ENCODE peak calls at places on chromosomes 6 and 20, in eight cellular contexts. One of them, this sample, is unnamed. For H3K4me1, the result is how much of the 10 kb centered on the place peaks cover.

GRCh38 chr20:59708326-59708725 is 104.0 kb downstream of the PHACTR3 start:
- DNase-seq in colonic mucosa: no peak
- DNase-seq in GM23248: no peak
- DNase-seq in CD8-positive, alpha-beta memory T cell: no peak
- DNase-seq in tibial nerve: no peak
- DNase-seq in aorta: no peak
- DNase-seq in endodermal cell: no peak
- DNase-seq in mammary epithelial cell: no peak
- DNase-seq in this sample: no peak

GRCh38 chr6:3906191-3907019 is 57.2 kb downstream of the FAM50B start:
- DNase-seq in aorta: no peak
- DNase-seq in endodermal cell: no peak
- DNase-seq in GM23248: no peak
- DNase-seq in mammary epithelial cell: no peak
- DNase-seq in tibial nerve: no peak
- DNase-seq in colonic mucosa: no peak
- DNase-seq in CD8-positive, alpha-beta memory T cell: no peak
- DNase-seq in this sample: peak

GRCh38 chr20:38135641-38136420 is 29.2 kb downstream of the TGM2 start:
- DNase-seq in endodermal cell: no peak
- DNase-seq in tibial nerve: no peak
- DNase-seq in GM23248: no peak
- DNase-seq in mammary epithelial cell: no peak
- DNase-seq in aorta: peak
- DNase-seq in CD8-positive, alpha-beta memory T cell: no peak
- DNase-seq in colonic mucosa: no peak
- DNase-seq in this sample: no peak

GRCh38 chr6:95095271-95095670 is 482.1 kb upstream of the MANEA start:
- DNase-seq in colonic mucosa: no peak
- DNase-seq in mammary epithelial cell: peak
- DNase-seq in GM23248: peak
- DNase-seq in aorta: no peak
- DNase-seq in endodermal cell: no peak
- DNase-seq in CD8-positive, alpha-beta memory T cell: no peak
- DNase-seq in tibial nerve: no peak
- DNase-seq in this sample: no peak

GRCh38 chr20:57912227-57912582 is 202.4 kb upstream of the PMEPA1 start:
- DNase-seq in GM23248: no peak
- DNase-seq in tibial nerve: no peak
- DNase-seq in CD8-positive, alpha-beta memory T cell: no peak
- DNase-seq in colonic mucosa: no peak
- DNase-seq in mammary epithelial cell: no peak
- DNase-seq in endodermal cell: no peak
- DNase-seq in aorta: no peak
- DNase-seq in this sample: no peak

GRCh38 chr20:58906111-58906510 is 53.6 kb downstream of the GNAS start:
- DNase-seq in GM23248: no peak
- DNase-seq in CD8-positive, alpha-beta memory T cell: no peak
- DNase-seq in endodermal cell: no peak
- DNase-seq in aorta: no peak
- DNase-seq in mammary epithelial cell: no peak
- DNase-seq in colonic mucosa: no peak
- DNase-seq in tibial nerve: no peak
- DNase-seq in this sample: no peak

GRCh38 chr6:9252784-9253183 is 817.4 kb upstream of the SLC35B3 start:
- DNase-seq in mammary epithelial cell: no peak
- DNase-seq in CD8-positive, alpha-beta memory T cell: no peak
- DNase-seq in colonic mucosa: no peak
- DNase-seq in tibial nerve: no peak
- DNase-seq in endodermal cell: peak
- DNase-seq in GM23248: no peak
- DNase-seq in aorta: no peak
- DNase-seq in this sample: no peak

GRCh38 chr6:169933251-169933821 is 181.9 kb downstream of the ERMARD start:
- DNase-seq in aorta: no peak
- DNase-seq in tibial nerve: no peak
- DNase-seq in colonic mucosa: peak
- DNase-seq in endodermal cell: peak
- DNase-seq in mammary epithelial cell: no peak
- DNase-seq in CD8-positive, alpha-beta memory T cell: no peak
- DNase-seq in GM23248: no peak
- DNase-seq in this sample: no peak

GRCh38 chr6:150898390-150899170 is 33.1 kb downstream of the MTHFD1L start:
- DNase-seq in aorta: no peak
- DNase-seq in mammary epithelial cell: no peak
- DNase-seq in endodermal cell: no peak
- DNase-seq in colonic mucosa: no peak
- DNase-seq in CD8-positive, alpha-beta memory T cell: no peak
- DNase-seq in tibial nerve: no peak
- DNase-seq in GM23248: peak
- DNase-seq in this sample: no peak

GRCh38 chr6:14706378-14706929 is 539.4 kb upstream of the JARID2 start:
- DNase-seq in tibial nerve: no peak
- DNase-seq in aorta: peak
- DNase-seq in GM23248: peak
- DNase-seq in mammary epithelial cell: peak
- DNase-seq in endodermal cell: no peak
- DNase-seq in CD8-positive, alpha-beta memory T cell: no peak
- DNase-seq in colonic mucosa: no peak
- DNase-seq in this sample: peak

GRCh38 chr20:11401988-11402387 is 515.7 kb upstream of the BTBD3 start:
- DNase-seq in aorta: no peak
- DNase-seq in tibial nerve: no peak
- DNase-seq in endodermal cell: no peak
- DNase-seq in mammary epithelial cell: no peak
- DNase-seq in colonic mucosa: no peak
- DNase-seq in GM23248: no peak
- DNase-seq in CD8-positive, alpha-beta memory T cell: no peak
- DNase-seq in this sample: no peak

GRCh38 chr20:38799248-38799647 is 6.2 kb upstream of the PPP1R16B start:
- DNase-seq in CD8-positive, alpha-beta memory T cell: no peak
- DNase-seq in endodermal cell: no peak
- DNase-seq in tibial nerve: no peak
- DNase-seq in mammary epithelial cell: no peak
- DNase-seq in colonic mucosa: no peak
- DNase-seq in GM23248: no peak
- DNase-seq in aorta: no peak
- DNase-seq in this sample: no peak

GRCh38 chr6:145086197-145086596 is 649.1 kb downstream of the EPM2A start:
- DNase-seq in CD8-positive, alpha-beta memory T cell: no peak
- DNase-seq in GM23248: peak
- DNase-seq in aorta: no peak
- DNase-seq in tibial nerve: no peak
- DNase-seq in mammary epithelial cell: peak
- DNase-seq in endodermal cell: peak
- DNase-seq in colonic mucosa: no peak
- DNase-seq in this sample: no peak

GRCh38 chr6:107066697-107067659 is 39.0 kb downstream of the MTRES1 start:
- DNase-seq in endodermal cell: peak
- DNase-seq in colonic mucosa: no peak
- DNase-seq in GM23248: peak
- DNase-seq in CD8-positive, alpha-beta memory T cell: no peak
- DNase-seq in tibial nerve: no peak
- DNase-seq in mammary epithelial cell: no peak
- DNase-seq in aorta: no peak
- DNase-seq in this sample: no peak

DNA sequence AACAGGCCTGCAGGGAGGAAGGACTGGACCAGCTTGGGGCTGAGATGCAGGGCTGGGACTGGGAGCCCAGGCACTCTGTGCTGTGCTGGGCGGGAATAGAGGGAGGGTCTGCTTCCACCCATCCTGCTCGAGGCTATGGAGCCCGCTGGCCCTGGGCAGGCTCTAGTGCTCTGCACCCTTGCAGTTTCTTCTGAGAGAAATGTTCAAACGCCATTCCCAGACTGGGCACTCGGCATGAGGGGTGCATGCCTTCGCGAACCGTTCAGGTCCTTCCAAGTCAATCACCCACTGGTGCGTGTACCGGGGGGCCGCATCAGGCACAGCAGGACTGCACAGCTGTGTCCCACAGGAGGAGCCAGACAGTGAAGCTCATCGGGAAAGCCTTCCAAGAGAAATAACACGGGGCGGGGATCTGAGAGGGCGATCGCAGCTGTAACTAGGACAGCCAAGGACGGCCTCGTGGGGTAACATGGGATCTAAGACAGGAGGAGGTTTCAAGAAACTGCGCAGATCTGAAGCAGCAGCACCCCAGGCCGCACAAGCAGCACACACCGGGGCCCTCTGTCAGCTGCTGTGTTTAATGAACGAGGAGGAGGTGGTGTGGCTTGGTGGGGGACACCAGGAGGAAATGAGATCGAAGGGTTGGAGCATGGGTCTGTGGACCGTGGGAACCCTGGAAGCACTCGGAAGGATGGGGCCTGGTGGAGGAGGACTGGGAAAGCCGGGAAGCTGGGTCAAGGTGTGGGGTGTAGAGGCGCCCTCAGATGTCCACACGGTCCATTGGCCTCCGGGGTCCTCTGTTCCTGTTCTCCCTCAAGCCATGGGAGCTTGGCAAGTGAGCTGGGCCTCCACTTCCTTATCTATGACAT is 26.1 kb upstream of the PYGB start:
- DNase-seq in aorta: no peak
- DNase-seq in colonic mucosa: no peak
- DNase-seq in mammary epithelial cell: no peak
- DNase-seq in tibial nerve: peak
- DNase-seq in GM23248: no peak
- DNase-seq in CD8-positive, alpha-beta memory T cell: no peak
- DNase-seq in endodermal cell: peak
- DNase-seq in this sample: peak
- H3K27ac ChIP-seq in aorta: no peak
- H3K27ac ChIP-seq in colonic mucosa: no peak
- H3K27ac ChIP-seq in mammary epithelial cell: peak
- H3K27ac ChIP-seq in tibial nerve: peak
- H3K27ac ChIP-seq in GM23248: no peak
- H3K27ac ChIP-seq in CD8-positive, alpha-beta memory T cell: no peak
- H3K27ac ChIP-seq in endodermal cell: no peak
- H3K27ac ChIP-seq in this sample: peak

GRCh38 chr6:81772741-81773140 is 20.3 kb upstream of the TENT5A start:
- DNase-seq in mammary epithelial cell: peak
- DNase-seq in aorta: no peak
- DNase-seq in endodermal cell: no peak
- DNase-seq in tibial nerve: no peak
- DNase-seq in colonic mucosa: no peak
- DNase-seq in GM23248: peak
- DNase-seq in CD8-positive, alpha-beta memory T cell: no peak
- DNase-seq in this sample: no peak
- H3K4me1 ChIP-seq in mammary epithelial cell: under half
- H3K4me1 ChIP-seq in aorta: under half
- H3K4me1 ChIP-seq in endodermal cell: under half
- H3K4me1 ChIP-seq in tibial nerve: under half
- H3K4me1 ChIP-seq in colonic mucosa: under half
- H3K4me1 ChIP-seq in GM23248: under half
- H3K4me1 ChIP-seq in CD8-positive, alpha-beta memory T cell: under half
- H3K4me1 ChIP-seq in this sample: under half

DNA sequence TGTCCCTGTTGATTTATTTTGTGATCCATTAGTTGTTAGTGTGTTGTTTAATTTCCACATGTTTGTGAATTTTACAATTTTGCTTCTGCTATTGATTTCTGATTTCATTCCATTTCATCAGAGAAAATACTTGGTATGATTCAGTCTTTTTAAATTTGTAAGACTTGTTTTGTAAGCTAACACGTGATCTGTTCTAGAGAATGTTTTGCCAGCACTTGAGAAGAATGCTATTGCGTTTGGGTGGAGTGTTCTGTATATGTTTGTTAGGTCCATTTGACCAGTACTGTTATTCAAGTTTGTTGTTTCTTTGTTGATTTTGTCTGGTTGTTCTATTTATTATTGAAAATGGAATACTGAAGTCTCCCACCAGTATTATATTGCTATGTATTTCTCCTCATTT is 53.9 kb downstream of the KIZ start:
- DNase-seq in mammary epithelial cell: no peak
- DNase-seq in GM23248: peak
- DNase-seq in colonic mucosa: no peak
- DNase-seq in tibial nerve: no peak
- DNase-seq in aorta: no peak
- DNase-seq in endodermal cell: no peak
- DNase-seq in CD8-positive, alpha-beta memory T cell: no peak
- DNase-seq in this sample: no peak
- H3K27ac ChIP-seq in mammary epithelial cell: no peak
- H3K27ac ChIP-seq in GM23248: peak
- H3K27ac ChIP-seq in colonic mucosa: no peak
- H3K27ac ChIP-seq in tibial nerve: no peak
- H3K27ac ChIP-seq in aorta: no peak
- H3K27ac ChIP-seq in endodermal cell: no peak
- H3K27ac ChIP-seq in CD8-positive, alpha-beta memory T cell: no peak
- H3K27ac ChIP-seq in this sample: no peak

GRCh38 chr20:49629606-49630005 is 61.7 kb upstream of the PTGIS start:
- DNase-seq in colonic mucosa: no peak
- DNase-seq in aorta: no peak
- DNase-seq in CD8-positive, alpha-beta memory T cell: no peak
- DNase-seq in tibial nerve: no peak
- DNase-seq in mammary epithelial cell: no peak
- DNase-seq in GM23248: no peak
- DNase-seq in endodermal cell: no peak
- DNase-seq in this sample: no peak

GRCh38 chr20:49631856-49632418 is 64.0 kb upstream of the PTGIS start:
- DNase-seq in GM23248: no peak
- DNase-seq in CD8-positive, alpha-beta memory T cell: no peak
- DNase-seq in endodermal cell: no peak
- DNase-seq in tibial nerve: no peak
- DNase-seq in colonic mucosa: no peak
- DNase-seq in mammary epithelial cell: no peak
- DNase-seq in aorta: no peak
- DNase-seq in this sample: no peak

GRCh38 chr20:49630396-49630951 is 62.5 kb upstream of the PTGIS start:
- DNase-seq in endodermal cell: peak
- DNase-seq in CD8-positive, alpha-beta memory T cell: no peak
- DNase-seq in colonic mucosa: no peak
- DNase-seq in GM23248: no peak
- DNase-seq in tibial nerve: no peak
- DNase-seq in mammary epithelial cell: no peak
- DNase-seq in aorta: no peak
- DNase-seq in this sample: no peak

GRCh38 chr20:49633023-49633422 is 65.1 kb upstream of the PTGIS start:
- DNase-seq in GM23248: no peak
- DNase-seq in colonic mucosa: no peak
- DNase-seq in CD8-positive, alpha-beta memory T cell: no peak
- DNase-seq in tibial nerve: no peak
- DNase-seq in mammary epithelial cell: no peak
- DNase-seq in endodermal cell: no peak
- DNase-seq in aorta: no peak
- DNase-seq in this sample: no peak

DNA sequence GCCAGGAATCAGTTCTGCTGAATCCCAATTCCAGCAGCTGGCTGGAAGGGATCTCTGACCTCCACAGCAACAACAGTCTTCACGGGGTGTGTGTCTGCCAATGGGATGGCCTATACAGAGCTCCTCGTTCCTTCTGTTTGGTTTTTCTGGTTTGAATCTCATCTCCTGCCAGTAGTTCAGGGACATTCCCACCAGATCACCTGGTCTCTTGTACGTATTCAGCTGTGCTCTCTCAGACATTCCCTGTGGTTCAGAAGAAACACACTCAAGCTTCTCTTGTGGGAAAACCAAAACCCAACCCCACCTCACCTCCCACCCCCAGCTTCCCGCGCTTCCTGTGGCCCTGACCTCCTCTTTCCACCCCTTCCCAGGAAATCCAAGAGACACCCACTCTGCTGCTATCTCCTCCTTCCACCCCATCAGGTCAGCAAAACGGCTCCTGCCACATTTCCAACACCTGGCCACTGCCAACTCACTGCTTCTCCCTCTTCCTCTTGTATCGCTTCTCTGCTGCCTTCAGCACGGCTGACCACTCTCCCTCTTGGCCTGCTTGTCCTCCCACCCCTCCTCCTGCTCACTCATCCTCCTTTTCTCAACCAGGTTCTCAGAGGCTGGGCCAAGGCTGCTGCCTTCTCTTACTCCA is 63.3 kb upstream of the PTGIS start:
- DNase-seq in mammary epithelial cell: no peak
- DNase-seq in colonic mucosa: no peak
- DNase-seq in aorta: no peak
- DNase-seq in GM23248: no peak
- DNase-seq in CD8-positive, alpha-beta memory T cell: no peak
- DNase-seq in tibial nerve: no peak
- DNase-seq in endodermal cell: peak
- DNase-seq in this sample: no peak
- H3K4me1 ChIP-seq in mammary epithelial cell: under half
- H3K4me1 ChIP-seq in colonic mucosa: under half
- H3K4me1 ChIP-seq in aorta: under half
- H3K4me1 ChIP-seq in GM23248: under half
- H3K4me1 ChIP-seq in CD8-positive, alpha-beta memory T cell: under half
- H3K4me1 ChIP-seq in tibial nerve: under half
- H3K4me1 ChIP-seq in endodermal cell: under half
- H3K4me1 ChIP-seq in this sample: under half

This sample was measured in left ventricle myocardium inferior.